ENCODE peak calls at places on chromosomes 5 and 9, in ten cellular contexts. N, E, I, R, O, W, V, Y, U and G are unnamed samples.

GRCh38 chr9:134692573-134692860 is 50.9 kb downstream of the COL5A1 start:
- ATAC-seq in N (no peak), E (no peak), I (no peak), R (no peak), O (no peak), W (no peak), V (no peak), Y (no peak), U (no peak), G (no peak)

GRCh38 chr5:132391870-132392269 is 22.4 kb downstream of the SLC22A5 start:
- ATAC-seq in N (no peak), E (peak; percentile 56), I (no peak), R (no peak), O (no peak), W (no peak), V (no peak), Y (no peak), U (no peak), G (no peak)

GRCh38 chr9:116154976-116155699 is 1.5 kb downstream of the PAPPA start:
- ATAC-seq in N (no peak), E (no peak), I (peak; percentile 2), R (no peak), O (peak; percentile 13), W (no peak), V (no peak), Y (no peak), U (no peak), G (peak; percentile 12)

GRCh38 chr5:158464383-158464782 is 605.4 kb upstream of the CLINT1 start:
- ATAC-seq in N (no peak), E (no peak), I (no peak), R (peak; percentile 60), O (no peak), W (no peak), V (no peak), Y (no peak), U (no peak), G (no peak)

GRCh38 chr5:139385061-139385889 is 2.2 kb upstream of the SLC23A1 start:
- ATAC-seq in N (peak; percentile 58), E (no peak), I (no peak), R (no peak), O (peak; percentile 52), W (no peak), V (no peak), Y (no peak), U (peak; percentile 6), G (peak; percentile 10)

GRCh38 chr9:135030711-135031245 is 56.7 kb upstream of the OLFM1 start:
- ATAC-seq in N (no peak), E (no peak), I (no peak), R (no peak), O (no peak), W (no peak), V (no peak), Y (no peak), U (no peak), G (no peak)

GRCh38 chr5:174229640-174230350 is 184.3 kb downstream of the NSG2 start:
- ATAC-seq in N (no peak), E (no peak), I (no peak), R (no peak), O (peak; percentile 88), W (no peak), V (no peak), Y (no peak), U (no peak), G (no peak)

GRCh38 chr9:14320272-14321245 is 6.6 kb upstream of the NFIB start:
- ATAC-seq in N (no peak), E (peak; percentile 19), I (no peak), R (no peak), O (peak; percentile 23), W (no peak), V (no peak), Y (no peak), U (no peak), G (no peak)

GRCh38 chr5:134873494-134873893 is 677 bp upstream of the TXNDC15 start:
- ATAC-seq in N (no peak), E (peak; percentile 16), I (peak; percentile 11), R (no peak), O (no peak), W (peak; percentile 30), V (no peak), Y (no peak), U (no peak), G (no peak)

GRCh38 chr9:107465467-107466451 is 23.8 kb downstream of the KLF4 start:
- ATAC-seq in N (peak; percentile 97), E (peak; percentile 72), I (peak; percentile 98), R (peak; percentile 79), O (peak; percentile 98), W (peak; percentile 86), V (peak; percentile 95), Y (peak; percentile 97), U (peak; percentile 92), G (peak; percentile 99)

GRCh38 chr9:78133751-78134150 is 102.1 kb upstream of the CEP78 start:
- ATAC-seq in N (no peak), E (peak; percentile 82), I (no peak), R (peak; percentile 92), O (no peak), W (no peak), V (no peak), Y (no peak), U (peak; percentile 36), G (no peak)

GRCh38 chr9:19298601-19299000 is 68.1 kb downstream of the DENND4C start:
- ATAC-seq in N (no peak), E (no peak), I (no peak), R (no peak), O (no peak), W (no peak), V (no peak), Y (no peak), U (no peak), G (no peak)

GRCh38 chr9:108569624-108570023 is 286.2 kb downstream of the ACTL7B start:
- ATAC-seq in N (no peak), E (no peak), I (no peak), R (no peak), O (no peak), W (no peak), V (no peak), Y (no peak), U (no peak), G (peak; percentile 88)

GRCh38 chr9:16656432-16657169 is 213.9 kb downstream of the BNC2 start:
- ATAC-seq in N (no peak), E (no peak), I (no peak), R (no peak), O (no peak), W (no peak), V (no peak), Y (no peak), U (no peak), G (no peak)

GRCh38 chr9:68817079-68817875 is 112.2 kb downstream of the PIP5K1B start:
- ATAC-seq in N (no peak), E (no peak), I (no peak), R (no peak), O (no peak), W (no peak), V (no peak), Y (no peak), U (no peak), G (no peak)

GRCh38 chr5:66633754-66634153 is 37.6 kb downstream of the MAST4 start:
- ATAC-seq in N (no peak), E (no peak), I (peak; percentile 88), R (no peak), O (no peak), W (no peak), V (no peak), Y (no peak), U (no peak), G (no peak)

GRCh38 chr5:132459983-132460834 is 30.4 kb downstream of the IRF1 start:
- ATAC-seq in N (peak; percentile 62), E (no peak), I (peak; percentile 33), R (no peak), O (peak; percentile 48), W (peak; percentile 27), V (peak; percentile 7), Y (no peak), U (no peak), G (peak; percentile 56)

GRCh38 chr5:140196406-140196805 is 21.4 kb downstream of the CYSTM1 start:
- ATAC-seq in N (peak; percentile 12), E (no peak), I (no peak), R (no peak), O (no peak), W (no peak), V (no peak), Y (no peak), U (no peak), G (no peak)

GRCh38 chr5:142922223-142922952 is 152.2 kb downstream of the ARHGAP26 start:
- ATAC-seq in N (peak; percentile 71), E (peak; percentile 26), I (peak; percentile 43), R (no peak), O (peak; percentile 71), W (peak; percentile 37), V (no peak), Y (peak; percentile 36), U (peak; percentile 55), G (peak; percentile 55)

GRCh38 chr9:110050925-110051355 is 157.0 kb downstream of the C9orf152 start:
- ATAC-seq in N (peak; percentile 55), E (peak; percentile 64), I (no peak), R (peak; percentile 53), O (no peak), W (peak; percentile 36), V (peak; percentile 17), Y (peak; percentile 72), U (peak; percentile 49), G (peak; percentile 52)

GRCh38 chr5:174736351-174736721 is 12.0 kb downstream of the MSX2 start:
- ATAC-seq in N (no peak), E (no peak), I (no peak), R (no peak), O (no peak), W (no peak), V (no peak), Y (no peak), U (no peak), G (no peak)

GRCh38 chr5:150142800-150143724 is 12.6 kb downstream of the PDGFRB start:
- ATAC-seq in N (no peak), E (no peak), I (no peak), R (no peak), O (peak; percentile 39), W (no peak), V (no peak), Y (peak; percentile 86), U (peak; percentile 20), G (peak; percentile 63)

GRCh38 chr5:51398875-51399635 is 15.8 kb downstream of the ISL1 start:
- ATAC-seq in N (no peak), E (no peak), I (peak; percentile 67), R (no peak), O (no peak), W (no peak), V (no peak), Y (no peak), U (no peak), G (no peak)

GRCh38 chr5:56123531-56124243 is 109.4 kb downstream of the ANKRD55 start:
- ATAC-seq in N (peak; percentile 89), E (no peak), I (peak; percentile 60), R (peak; percentile 26), O (peak; percentile 81), W (no peak), V (no peak), Y (peak; percentile 85), U (no peak), G (peak; percentile 26)

GRCh38 chr9:82600536-82601271 is 462.2 kb downstream of the RASEF start:
- ATAC-seq in N (peak; percentile 44), E (no peak), I (no peak), R (no peak), O (peak; percentile 43), W (no peak), V (no peak), Y (no peak), U (no peak), G (no peak)

GRCh38 chr5:2207416-2207950 is 324.8 kb upstream of the IRX4 start:
- ATAC-seq in N (no peak), E (no peak), I (no peak), R (no peak), O (no peak), W (no peak), V (no peak), Y (no peak), U (no peak), G (no peak)

GRCh38 chr5:159038907-159039306 is 60.8 kb downstream of the EBF1 start:
- ATAC-seq in N (no peak), E (no peak), I (no peak), R (no peak), O (no peak), W (no peak), V (no peak), Y (no peak), U (no peak), G (no peak)

GRCh38 chr5:58016329-58016728 is 443.6 kb downstream of the PLK2 start:
- ATAC-seq in N (no peak), E (no peak), I (no peak), R (no peak), O (no peak), W (no peak), V (no peak), Y (peak; percentile 26), U (no peak), G (no peak)